ENCODE peak calls at places on chromosomes 6 and 20, in ten cellular contexts. E is H9; A is nephron progenitor cell; F is lower leg skin; V is lower lobe of right lung; H is activated CD8-positive, alpha-beta T cell treated with anti-CD3 and anti-CD28 coated beads for 36 hours; W is HCT116; N is cardiac muscle cell; I is thoracic aorta; G is tibial nerve. Q is an unnamed sample.

GRCh38 chr20:10060223-10060622 is 25.4 kb downstream of the ANKEF1 start:
- DNase-seq in E (no peak), A (peak), F (no peak), V (no peak), H (no peak), W (no peak), N (no peak), I (no peak), G (no peak), Q (no peak)

GRCh38 chr6:34630040-34630439 is 66.5 kb downstream of the ILRUN start:
- DNase-seq in E (no peak), A (no peak), F (no peak), V (no peak), H (no peak), W (peak), N (no peak), I (no peak), G (no peak), Q (no peak)

GRCh38 chr6:41489284-41489851 is 56.8 kb upstream of the FOXP4 start:
- DNase-seq in E (no peak), A (peak), F (no peak), V (no peak), H (no peak), W (no peak), N (no peak), I (no peak), G (peak), Q (no peak)

GRCh38 chr6:44203955-44204354 is 12.8 kb upstream of the MYMX start:
- DNase-seq in E (no peak), A (no peak), F (no peak), V (no peak), H (no peak), W (no peak), N (no peak), I (no peak), G (no peak), Q (no peak)

GRCh38 chr6:126753616-126754015 is 364.9 kb upstream of the RSPO3 start:
- DNase-seq in E (no peak), A (no peak), F (no peak), V (no peak), H (no peak), W (no peak), N (no peak), I (no peak), G (no peak), Q (no peak)

GRCh38 chr6:33710296-33711121 is 991 bp downstream of the UQCC2 start:
- DNase-seq in E (no peak), A (no peak), F (no peak), V (peak), H (peak), W (no peak), N (no peak), I (no peak), G (no peak), Q (no peak)

GRCh38 chr6:130269969-130270635 is 47.4 kb upstream of the SAMD3 start:
- DNase-seq in E (no peak), A (no peak), F (no peak), V (no peak), H (no peak), W (no peak), N (no peak), I (no peak), G (no peak), Q (peak)

GRCh38 chr6:14682821-14683220 is 563.0 kb upstream of the JARID2 start:
- DNase-seq in E (no peak), A (no peak), F (no peak), V (no peak), H (no peak), W (no peak), N (no peak), I (no peak), G (no peak), Q (no peak)

GRCh38 chr6:111358454-111358853 is 124.6 kb downstream of the REV3L start:
- DNase-seq in E (no peak), A (no peak), F (no peak), V (no peak), H (no peak), W (no peak), N (no peak), I (no peak), G (no peak), Q (no peak)

DNA sequence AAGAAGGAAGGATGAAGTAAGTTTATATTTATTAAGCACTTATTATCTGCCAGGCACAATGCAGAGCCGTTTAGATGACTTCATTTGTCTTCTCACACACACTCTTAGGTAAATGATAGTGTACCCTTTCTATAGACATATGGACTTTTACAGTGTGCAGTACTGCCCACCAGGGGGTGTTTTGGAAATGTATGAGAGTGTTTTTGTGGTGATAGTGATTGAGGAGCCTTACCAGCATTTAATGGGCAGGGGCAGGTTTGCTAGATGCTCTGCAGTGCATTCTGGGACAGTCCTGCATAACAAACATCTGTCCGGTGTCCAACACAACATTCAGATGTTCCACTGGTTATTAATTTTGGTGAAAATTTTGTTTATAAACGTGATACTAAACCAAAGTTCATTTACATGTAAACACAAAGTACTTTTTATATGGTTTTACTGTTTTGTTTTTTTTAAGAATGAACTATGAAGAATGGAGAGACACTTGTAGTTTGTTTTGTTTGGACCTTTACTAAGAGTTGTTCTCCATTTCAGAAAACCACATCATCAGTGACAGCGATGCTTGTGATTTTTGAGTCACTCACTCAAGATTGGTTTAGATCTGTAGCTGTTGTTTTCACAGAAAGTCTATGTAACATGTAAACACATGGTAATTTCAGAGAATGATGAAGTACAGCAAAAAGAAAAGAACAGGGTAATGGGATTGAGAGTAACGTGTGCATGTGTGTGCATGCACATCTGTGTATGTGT is 19.9 kb downstream of the KCNS1 start:
- DNase-seq in E (no peak), A (no peak), F (no peak), V (no peak), H (no peak), W (peak), N (peak), I (no peak), G (no peak), Q (no peak)
- TF ChIP-seq CTCF in E (peak), A (peak), F (no peak), V (peak), H (peak), W (peak), N (peak), I (no peak), G (no peak), Q (no peak)

DNA sequence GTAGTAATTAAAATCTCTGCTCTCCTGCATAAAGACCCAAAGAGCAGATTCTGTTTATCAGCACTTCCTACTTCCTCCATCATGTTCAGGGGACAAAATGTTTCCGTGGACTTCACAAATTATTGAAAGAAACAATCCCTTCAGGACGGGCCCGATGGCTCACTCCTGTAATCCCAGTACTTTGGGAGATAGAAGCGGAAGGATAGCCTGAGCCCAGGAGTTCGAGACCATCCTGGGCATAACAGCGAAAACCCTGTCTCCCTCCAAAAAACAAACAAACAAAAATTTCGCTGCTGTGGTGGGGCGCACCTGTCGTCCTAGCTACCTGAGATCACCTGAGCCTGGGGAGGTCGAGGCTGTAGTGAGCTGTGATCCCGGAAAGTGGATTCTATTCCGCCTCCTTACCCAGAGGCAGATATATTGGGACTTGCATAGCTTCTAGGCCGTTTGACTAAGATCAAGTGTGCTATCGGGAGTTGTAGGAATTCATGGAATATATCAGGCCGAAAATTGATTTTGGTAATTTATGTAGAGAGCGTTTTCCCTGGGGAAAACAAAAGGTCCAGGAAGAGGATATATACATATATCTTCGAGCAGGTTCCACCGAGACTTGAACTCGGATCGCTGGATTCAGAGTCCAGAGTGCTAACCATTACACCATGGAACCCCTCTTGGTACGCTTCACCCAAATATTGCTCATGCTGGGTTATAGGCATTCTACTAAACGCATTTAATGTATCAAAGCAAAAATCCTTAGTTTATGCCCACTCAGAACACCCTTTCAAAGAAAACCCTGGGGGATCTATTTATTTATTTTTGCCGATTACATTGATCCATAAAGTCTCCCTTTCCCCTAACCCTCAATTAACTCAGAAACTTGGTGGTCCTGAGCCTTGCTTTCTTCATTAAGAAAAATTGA is 74.5 kb upstream of the ZNF184 start:
- DNase-seq in E (peak), A (peak), F (no peak), V (no peak), H (peak), W (peak), N (peak), I (no peak), G (no peak), Q (no peak)
- TF ChIP-seq CTCF in E (no peak), A (no peak), F (no peak), V (no peak), H (no peak), W (no peak), N (no peak), I (no peak), G (no peak), Q (no peak)

DNA sequence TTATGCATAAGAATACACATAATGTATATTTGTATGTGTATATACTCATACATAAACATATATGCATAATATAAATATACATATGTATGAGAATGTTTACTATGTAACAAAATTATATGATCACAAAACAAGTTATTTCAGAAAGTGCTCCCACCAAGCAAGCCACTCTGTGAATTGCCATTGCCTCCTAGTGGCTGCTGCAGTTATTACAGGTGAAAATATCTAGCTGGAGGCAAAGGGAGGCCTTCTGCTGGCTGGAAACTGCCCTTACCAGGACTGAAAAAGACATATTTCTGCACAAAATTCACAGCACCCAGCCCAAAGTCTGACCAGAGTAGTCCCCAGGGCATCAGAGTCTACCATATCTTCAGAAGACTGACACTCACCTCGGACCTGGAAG is 14.4 kb upstream of the ADAM33 start:
- DNase-seq in E (no peak), A (no peak), F (no peak), V (no peak), H (peak), W (no peak), N (no peak), I (no peak), G (no peak), Q (no peak)
- TF ChIP-seq CTCF in E (peak), A (no peak), F (no peak), V (peak), H (peak), W (peak), N (peak), I (peak), G (no peak), Q (no peak)

DNA sequence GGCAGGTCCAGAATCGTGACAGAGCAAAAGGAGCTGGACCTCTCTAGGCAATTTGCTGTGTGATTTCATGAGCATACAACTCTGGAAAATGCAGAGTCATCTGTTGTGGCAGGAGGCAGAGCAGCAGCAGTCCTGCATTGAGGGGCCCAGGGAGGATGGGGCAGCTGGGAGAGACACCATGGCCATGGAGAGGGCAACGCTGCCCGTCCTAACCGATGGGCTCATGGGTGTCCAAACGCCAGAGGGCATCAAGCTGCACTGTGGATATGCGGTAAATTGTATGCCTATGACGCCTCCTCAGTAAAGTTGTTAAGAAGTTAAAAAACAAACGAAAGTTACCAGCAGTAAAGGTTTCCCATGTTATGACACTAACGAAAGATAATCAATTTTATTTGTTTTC is 42.2 kb upstream of the DACT2 start:
- DNase-seq in E (no peak), A (no peak), F (no peak), V (no peak), H (no peak), W (no peak), N (no peak), I (no peak), G (no peak), Q (no peak)
- TF ChIP-seq CTCF in E (no peak), A (no peak), F (no peak), V (no peak), H (no peak), W (no peak), N (no peak), I (no peak), G (no peak), Q (no peak)

GRCh38 chr6:97586344-97586743 is 303.3 kb upstream of the MMS22L start:
- DNase-seq in E (no peak), A (no peak), F (no peak), V (no peak), H (no peak), W (no peak), N (peak), I (no peak), G (no peak), Q (peak)
- TF ChIP-seq CTCF in E (peak), A (peak), F (no peak), V (no peak), H (no peak), W (peak), N (no peak), I (no peak), G (no peak), Q (peak)

GRCh38 chr20:20466341-20466879 is 98.5 kb downstream of the INSM1 start:
- DNase-seq in E (no peak), A (no peak), F (no peak), V (no peak), H (peak), W (no peak), N (no peak), I (no peak), G (no peak), Q (peak)
- TF ChIP-seq CTCF in E (no peak), A (no peak), F (no peak), V (no peak), H (no peak), W (no peak), N (no peak), I (no peak), G (no peak), Q (no peak)

GRCh38 chr6:131443014-131443413 is 130.0 kb upstream of the ARG1 start:
- DNase-seq in E (no peak), A (no peak), F (no peak), V (no peak), H (no peak), W (no peak), N (no peak), I (no peak), G (no peak), Q (no peak)
- TF ChIP-seq CTCF in E (no peak), A (no peak), F (no peak), V (no peak), H (no peak), W (no peak), N (no peak), I (no peak), G (no peak), Q (no peak)

GRCh38 chr6:148578489-148578814 is 168.4 kb upstream of the UST start:
- DNase-seq in E (no peak), A (no peak), F (no peak), V (no peak), H (no peak), W (no peak), N (no peak), I (no peak), G (no peak), Q (no peak)
- TF ChIP-seq CTCF in E (no peak), A (peak), F (no peak), V (no peak), H (no peak), W (no peak), N (no peak), I (no peak), G (no peak), Q (no peak)

GRCh38 chr20:1942061-1942460 is 46.9 kb downstream of the SIRPA start:
- DNase-seq in E (no peak), A (no peak), F (peak), V (no peak), H (no peak), W (no peak), N (no peak), I (no peak), G (no peak), Q (no peak)

GRCh38 chr20:1940581-1940980 is 45.4 kb downstream of the SIRPA start:
- DNase-seq in E (no peak), A (no peak), F (peak), V (no peak), H (no peak), W (no peak), N (no peak), I (no peak), G (no peak), Q (no peak)

GRCh38 chr20:1939270-1939595 is 44.0 kb downstream of the SIRPA start:
- DNase-seq in E (no peak), A (no peak), F (peak), V (no peak), H (no peak), W (no peak), N (no peak), I (no peak), G (no peak), Q (no peak)

GRCh38 chr20:1942486-1943266 is 47.5 kb downstream of the SIRPA start:
- DNase-seq in E (no peak), A (no peak), F (peak), V (no peak), H (no peak), W (no peak), N (no peak), I (no peak), G (no peak), Q (no peak)

DNA sequence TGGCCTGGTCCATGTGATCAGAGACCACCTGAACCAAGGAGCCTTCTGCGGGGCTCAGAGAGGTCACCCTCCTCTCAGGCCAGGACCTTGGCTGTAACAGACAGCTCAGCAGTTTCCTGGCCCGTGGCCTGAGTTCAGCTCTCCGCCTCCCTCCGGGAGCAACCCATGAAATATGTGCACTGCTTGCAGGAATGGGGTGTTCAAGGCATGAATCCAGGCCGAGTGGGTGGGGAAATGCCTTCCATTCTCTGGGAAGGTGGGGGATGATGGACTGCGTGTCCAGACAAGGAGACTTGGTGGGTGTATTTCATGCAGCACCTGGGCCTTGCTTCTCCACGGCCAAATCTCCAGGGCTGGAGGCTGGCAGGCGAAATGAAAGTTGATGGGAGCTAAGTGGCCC is 46.0 kb downstream of the SIRPA start:
- DNase-seq in E (no peak), A (no peak), F (peak), V (no peak), H (no peak), W (no peak), N (no peak), I (no peak), G (no peak), Q (no peak)
- TF ChIP-seq CTCF in E (no peak), A (no peak), F (no peak), V (no peak), H (no peak), W (no peak), N (no peak), I (no peak), G (no peak), Q (no peak)

GRCh38 chr20:46543959-46544358 is 6.5 kb downstream of the OCSTAMP start:
- DNase-seq in E (no peak), A (no peak), F (no peak), V (no peak), H (no peak), W (no peak), N (no peak), I (no peak), G (no peak), Q (no peak)

GRCh38 chr20:46543033-46543432 is 7.4 kb downstream of the OCSTAMP start:
- DNase-seq in E (no peak), A (no peak), F (no peak), V (no peak), H (no peak), W (no peak), N (no peak), I (no peak), G (no peak), Q (no peak)

GRCh38 chr20:46541229-46541935 is 9.1 kb downstream of the OCSTAMP start:
- DNase-seq in E (peak), A (no peak), F (no peak), V (no peak), H (no peak), W (no peak), N (no peak), I (no peak), G (no peak), Q (no peak)

GRCh38 chr20:46544576-46544975 is 5.9 kb downstream of the OCSTAMP start:
- DNase-seq in E (no peak), A (no peak), F (no peak), V (no peak), H (no peak), W (no peak), N (no peak), I (no peak), G (no peak), Q (no peak)

DNA sequence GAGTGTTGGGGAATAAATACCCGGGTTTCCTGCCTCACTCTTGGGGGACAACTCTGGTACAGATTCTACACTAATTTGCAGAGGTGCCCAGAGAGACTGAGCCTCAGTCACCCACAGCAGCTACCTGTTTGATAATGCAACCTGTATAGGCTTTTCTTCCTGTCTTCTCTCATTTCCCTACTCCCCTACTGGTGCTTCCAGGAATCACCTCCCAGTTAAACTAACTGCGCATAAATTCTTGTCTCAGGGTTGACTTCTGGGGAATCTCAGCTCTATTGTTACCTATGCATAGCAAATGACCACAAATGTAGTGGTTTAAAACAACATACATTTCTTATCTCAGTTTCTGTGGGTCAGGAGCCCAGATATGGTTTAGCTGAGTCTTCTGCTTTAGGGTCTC is 11.3 kb downstream of the OCSTAMP start:
- DNase-seq in E (no peak), A (no peak), F (no peak), V (no peak), H (no peak), W (no peak), N (no peak), I (no peak), G (no peak), Q (no peak)
- TF ChIP-seq CTCF in E (peak), A (no peak), F (no peak), V (no peak), H (no peak), W (peak), N (no peak), I (no peak), G (no peak), Q (no peak)

Q was measured in GM13976.